ENCODE peak calls at places on chromosome 15, in five cellular contexts. C, I, P, W and F are unnamed samples.
A peak's percentile ranks its signal among the peaks of the same experiment; 100 is the strongest.

GRCh38 chr15:85329561-85330421 is 50.6 kb upstream of the AKAP13 start:
- DNase-seq in C (no peak), I (no peak), P (no peak), W (no peak), F (no peak)

GRCh38 chr15:55256281-55257013 is 33.2 kb downstream of the RAB27A start:
- DNase-seq in C (no peak), I (no peak), P (no peak), W (no peak), F (no peak)

GRCh38 chr15:60442763-60443162 is 36.2 kb downstream of the ICE2 start:
- DNase-seq in C (no peak), I (no peak), P (no peak), W (no peak), F (no peak)

GRCh38 chr15:96362001-96362758 is 31.7 kb downstream of the NR2F2 start:
- DNase-seq in C (no peak), I (no peak), P (no peak), W (no peak), F (no peak)

GRCh38 chr15:91561371-91562100 is 292.0 kb upstream of the SLCO3A1 start:
- DNase-seq in C (no peak), I (no peak), P (peak; percentile 81), W (no peak), F (peak; percentile 98)

GRCh38 chr15:101070502-101071273 is 151.5 kb downstream of the LRRK1 start:
- DNase-seq in C (no peak), I (no peak), P (peak; percentile 69), W (no peak), F (peak; percentile 39)

GRCh38 chr15:95302206-95302605 is 1028.3 kb upstream of the NR2F2 start:
- DNase-seq in C (no peak), I (no peak), P (no peak), W (no peak), F (peak; percentile 24)

GRCh38 chr15:78093242-78094020 is 1.1 kb downstream of the SH2D7 start:
- DNase-seq in C (no peak), I (no peak), P (no peak), W (no peak), F (no peak)

GRCh38 chr15:68447976-68448755 is 16.2 kb upstream of the ITGA11 start:
- DNase-seq in C (no peak), I (no peak), P (no peak), W (no peak), F (no peak)

GRCh38 chr15:77027111-77027696 is 32.3 kb downstream of the PSTPIP1 start:
- DNase-seq in C (no peak), I (no peak), P (no peak), W (no peak), F (no peak)

GRCh38 chr15:82139823-82140268 is 94.0 kb upstream of the MEX3B start:
- DNase-seq in C (no peak), I (no peak), P (peak; percentile 54), W (peak; percentile 58), F (no peak)